ENCODE peak calls at places on chromosomes 1 and 21, in four cellular contexts. Q, B, I and N are unnamed samples.

GRCh38 chr1:199490804-199491527 is 536.5 kb upstream of the NR5A2 start:
- DNase-seq in I (no peak), B (no peak), Q (no peak), N (no peak)

GRCh38 chr1:27602510-27603319 is 1.2 kb downstream of the AHDC1 start:
- DNase-seq in B (peak; percentile 73), I (peak; percentile 5), Q (no peak), N (peak; percentile 69)

GRCh38 chr21:28632718-28633408 is 359.8 kb downstream of the LTN1 start:
- DNase-seq in Q (no peak), I (no peak), B (no peak), N (no peak)

GRCh38 chr1:235079443-235079967 is 49.1 kb downstream of the TOMM20 start:
- DNase-seq in I (peak; percentile 88), Q (no peak), B (no peak), N (no peak)

GRCh38 chr1:66438062-66438970 is 95.6 kb upstream of the SGIP1 start:
- DNase-seq in B (no peak), I (no peak), Q (peak; percentile 60), N (no peak)

GRCh38 chr1:185533596-185533995 is 200.6 kb upstream of the HMCN1 start:
- DNase-seq in Q (no peak), I (no peak), B (no peak), N (no peak)

GRCh38 chr1:32885691-32886011 is 640 bp upstream of the HPCA start:
- DNase-seq in Q (no peak), I (no peak), B (no peak), N (no peak)

GRCh38 chr1:34929497-34929852 is at the start of gene DLGAP3:
- DNase-seq in B (no peak), Q (no peak), I (peak; percentile 59), N (no peak)

GRCh38 chr1:63710306-63710705 is 63.5 kb upstream of the ROR1 start:
- DNase-seq in Q (no peak), I (no peak), B (no peak), N (no peak)

GRCh38 chr1:243433737-243434370 is 178.0 kb downstream of the SDCCAG8 start:
- DNase-seq in Q (no peak), B (no peak), I (peak; percentile 90), N (no peak)

GRCh38 chr1:212669102-212669501 is 30.5 kb downstream of the BATF3 start:
- DNase-seq in Q (no peak), B (no peak), I (peak; percentile 18), N (no peak)

GRCh38 chr1:234533034-234533571 is 54.1 kb upstream of the TARBP1 start:
- DNase-seq in B (peak; percentile 51), I (no peak), Q (no peak), N (peak; percentile 48)

GRCh38 chr1:233600488-233600887 is 13.4 kb upstream of the KCNK1 start:
- DNase-seq in B (no peak), I (no peak), Q (no peak), N (no peak)

GRCh38 chr1:178282949-178283367 is 189.1 kb downstream of the RASAL2 start:
- DNase-seq in I (peak; percentile 6), B (no peak), Q (no peak), N (no peak)

GRCh38 chr1:208142632-208143390 is 101.4 kb downstream of the PLXNA2 start:
- DNase-seq in Q (no peak), B (no peak), I (no peak), N (no peak)

GRCh38 chr1:78892251-78892650 is 114.3 kb downstream of the ADGRL4 start:
- DNase-seq in I (no peak), B (no peak), Q (no peak), N (no peak)

GRCh38 chr1:61741682-61742619 is at the start of gene PATJ:
- DNase-seq in Q (no peak), I (peak; percentile 92), B (peak; percentile 58), N (peak; percentile 57)

GRCh38 chr1:111948209-111949131 is 41.0 kb downstream of the KCND3 start:
- DNase-seq in I (peak; percentile 35), B (peak; percentile 63), Q (no peak), N (peak; percentile 72)